ENCODE peak calls at places on chromosomes 11 and 22, in six cellular contexts. R is heart right ventricle, O is GM23338, G is fibroblast of lung, Q is IMR-90, D is neural progenitor cell. H is an unnamed sample. For H3K4me1, the result is how much of the 10 kb centered on the place peaks cover.

GRCh38 chr22:20794132-20794990 is 20.4 kb downstream of the SERPIND1 start:
- DNase-seq in R (no peak), O (peak), G (no peak), Q (no peak), D (no peak), H (no peak)

GRCh38 chr22:35021166-35021565 is 44.8 kb upstream of the ISX start:
- DNase-seq in R (no peak), O (no peak), G (no peak), Q (no peak), D (no peak), H (no peak)

GRCh38 chr11:17720796-17721171 is 1.4 kb downstream of the MYOD1 start:
- DNase-seq in R (no peak), O (peak), G (no peak), Q (no peak), D (peak), H (no peak)

GRCh38 chr11:80837051-80837450 is 1396.2 kb upstream of the TENM4 start:
- DNase-seq in R (no peak), O (no peak), G (no peak), Q (no peak), D (no peak), H (no peak)

GRCh38 chr11:19724765-19725164 is 12.1 kb downstream of the NAV2 start:
- DNase-seq in R (no peak), O (no peak), G (no peak), Q (no peak), D (no peak), H (no peak)

GRCh38 chr22:29344137-29344536 is 28.6 kb upstream of the RASL10A start:
- DNase-seq in R (peak), O (no peak), G (peak), Q (peak), D (no peak), H (no peak)

GRCh38 chr22:19634576-19634975 is 79.7 kb upstream of the SEPTIN5 start:
- DNase-seq in R (no peak), O (no peak), G (no peak), Q (no peak), D (no peak), H (no peak)

GRCh38 chr11:103624708-103625623 is 411.5 kb upstream of the DDI1 start:
- DNase-seq in R (no peak), O (peak), G (peak), Q (peak), D (no peak), H (no peak)

DNA sequence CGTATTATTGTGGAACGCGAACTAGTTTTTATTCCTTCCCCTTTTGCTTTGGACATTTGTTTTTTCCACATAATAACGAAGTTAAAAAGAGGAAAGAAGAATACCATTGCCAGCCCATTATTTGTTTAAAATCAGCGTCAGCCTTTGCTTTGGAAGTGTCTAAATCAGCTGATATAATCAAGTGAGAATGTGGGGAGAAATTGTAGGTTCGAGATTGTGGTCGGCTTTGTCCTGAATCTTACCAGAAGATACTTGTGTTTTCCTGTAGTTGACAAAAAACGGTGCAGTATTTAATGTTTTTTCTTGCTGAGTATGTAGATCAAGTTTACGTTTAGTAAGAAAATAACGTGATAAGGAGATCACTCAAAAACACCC is 935 bp downstream of the ZNF143 start:
- DNase-seq in R (no peak), O (no peak), G (peak), Q (peak), D (no peak), H (no peak)
- H3K4me3 ChIP-seq in R (peak), O (peak), G (peak), Q (peak), D (peak), H (peak)

DNA sequence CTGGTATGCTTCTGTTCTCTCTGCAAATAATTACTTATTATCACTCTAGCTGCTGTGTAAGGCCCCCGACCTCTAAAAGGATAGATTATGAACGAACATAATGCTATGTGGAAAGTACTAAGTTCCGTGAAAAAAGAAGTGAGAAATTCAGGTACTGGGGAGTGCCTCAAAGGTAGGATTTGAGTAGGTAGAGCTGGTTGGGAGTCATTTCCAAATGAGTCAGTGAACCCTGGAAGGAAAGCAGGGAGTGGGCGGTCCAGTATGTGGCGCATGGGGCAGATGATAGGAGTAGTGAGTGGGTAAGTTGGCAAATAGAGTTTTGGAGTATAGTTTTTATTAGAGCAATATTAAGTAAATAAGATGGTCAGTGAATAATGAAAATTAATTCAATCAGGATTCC is 2.4 kb downstream of the ZC3H12C start:
- DNase-seq in R (no peak), O (no peak), G (no peak), Q (no peak), D (no peak), H (no peak)
- H3K4me1 ChIP-seq in R (under half), O (under half), G (under half), Q (under half), D (under half), H (under half)

GRCh38 chr11:64880240-64881001 is 2.0 kb upstream of the EHD1 start:
- DNase-seq in R (no peak), O (no peak), G (no peak), Q (no peak), D (no peak), H (peak)
- H3K4me3 ChIP-seq in R (no peak), O (no peak), G (no peak), Q (no peak), D (no peak), H (no peak)

GRCh38 chr11:65111537-65112225 is at the start of gene TM7SF2:
- DNase-seq in R (peak), O (peak), G (peak), Q (peak), D (peak), H (peak)

GRCh38 chr11:65113361-65113756 is 1.7 kb downstream of the TM7SF2 start:
- DNase-seq in R (no peak), O (no peak), G (peak), Q (no peak), D (no peak), H (no peak)

GRCh38 chr11:65111159-65111536 is 524 bp upstream of the TM7SF2 start:
- DNase-seq in R (no peak), O (no peak), G (no peak), Q (no peak), D (no peak), H (no peak)

GRCh38 chr11:65112551-65113360 is 1.1 kb downstream of the TM7SF2 start:
- DNase-seq in R (peak), O (peak), G (peak), Q (peak), D (peak), H (no peak)

DNA sequence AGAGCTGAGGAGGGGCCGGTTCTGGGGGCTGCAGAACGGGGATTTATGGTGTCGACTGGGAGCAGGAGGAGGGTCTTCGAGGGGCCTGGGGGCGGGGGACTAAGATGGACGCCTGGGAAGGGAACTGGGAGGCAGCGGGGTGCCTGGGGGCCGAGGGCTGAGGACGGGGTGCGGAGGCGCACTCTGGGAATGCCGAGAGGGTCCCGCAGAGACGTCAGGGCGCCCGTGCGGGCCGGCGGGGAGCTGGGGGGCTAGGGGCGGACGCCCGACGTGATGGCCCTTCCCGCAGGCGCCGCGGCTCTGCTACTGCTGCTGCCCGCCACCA is 516 bp downstream of the TM7SF2 start:
- DNase-seq in R (no peak), O (peak), G (no peak), Q (no peak), D (peak), H (no peak)
- H3K4me1 ChIP-seq in R (half or more), O (under half), G (under half), Q (under half), D (under half), H (half or more)

DNA sequence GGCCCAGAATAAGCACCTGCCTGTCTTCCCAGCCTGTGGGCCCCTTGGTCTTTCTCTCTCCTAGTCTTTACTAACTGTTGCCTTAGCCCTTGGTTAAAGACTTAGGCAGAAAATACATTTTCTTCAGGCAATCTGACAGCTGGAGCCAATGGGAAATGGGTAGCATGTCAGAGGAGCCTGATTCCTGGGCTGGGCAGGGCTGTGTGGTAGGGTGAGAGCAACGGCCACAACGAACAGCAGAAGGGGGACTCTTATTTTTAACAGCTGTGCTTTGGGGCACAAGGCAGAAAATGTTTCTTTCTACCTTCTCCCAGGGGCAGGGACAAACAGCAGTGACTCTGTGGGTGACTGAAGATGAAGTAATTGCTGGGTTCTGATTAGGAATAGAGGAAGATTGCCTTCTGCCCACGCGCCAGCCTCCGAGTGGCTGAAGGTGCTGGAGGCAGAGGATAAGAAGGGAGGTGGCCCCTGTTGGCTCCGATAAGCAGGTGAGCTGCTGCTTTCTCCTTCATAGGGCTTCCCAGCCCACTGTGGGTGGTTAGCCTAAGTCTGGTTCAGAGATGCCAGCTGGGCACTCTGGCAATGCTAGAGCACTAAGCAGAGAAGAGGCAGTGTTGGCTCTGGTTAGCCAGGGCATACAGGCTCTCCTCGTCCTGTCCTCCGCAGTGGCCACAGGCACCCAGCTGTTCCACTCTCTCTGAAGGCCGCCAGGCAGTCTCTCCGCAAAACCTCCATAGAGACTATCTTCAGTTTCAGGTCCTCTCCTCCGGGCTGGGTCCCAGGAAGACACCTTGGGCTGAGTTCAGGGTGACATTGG is 1.5 kb downstream of the YPEL4 start:
- DNase-seq in R (no peak), O (peak), G (no peak), Q (no peak), D (no peak), H (no peak)
- H3K4me3 ChIP-seq in R (no peak), O (peak), G (no peak), Q (peak), D (peak), H (peak)

DNA sequence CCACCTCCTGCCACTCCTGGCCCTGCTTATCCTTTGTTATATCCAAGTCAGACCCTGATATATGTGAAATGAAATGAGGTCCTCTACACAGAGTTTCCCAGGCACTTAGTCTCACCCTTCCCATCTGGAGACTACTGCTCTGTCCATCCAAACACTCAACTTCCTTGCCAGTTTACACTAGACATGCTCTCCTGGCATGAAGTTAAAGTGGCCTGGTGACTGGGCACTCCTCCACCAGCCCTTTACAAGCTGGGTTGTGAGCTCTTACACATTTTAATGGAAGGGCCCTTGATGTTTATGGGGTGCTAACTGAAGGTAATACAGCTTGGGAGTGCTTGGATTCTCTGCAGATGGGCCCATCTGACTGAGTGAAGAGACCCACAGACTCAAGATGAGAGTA is 216.1 kb upstream of the NARS2 start:
- DNase-seq in R (no peak), O (no peak), G (no peak), Q (no peak), D (no peak), H (no peak)
- H3K4me1 ChIP-seq in R (under half), O (under half), G (under half), Q (under half), D (under half), H (under half)

DNA sequence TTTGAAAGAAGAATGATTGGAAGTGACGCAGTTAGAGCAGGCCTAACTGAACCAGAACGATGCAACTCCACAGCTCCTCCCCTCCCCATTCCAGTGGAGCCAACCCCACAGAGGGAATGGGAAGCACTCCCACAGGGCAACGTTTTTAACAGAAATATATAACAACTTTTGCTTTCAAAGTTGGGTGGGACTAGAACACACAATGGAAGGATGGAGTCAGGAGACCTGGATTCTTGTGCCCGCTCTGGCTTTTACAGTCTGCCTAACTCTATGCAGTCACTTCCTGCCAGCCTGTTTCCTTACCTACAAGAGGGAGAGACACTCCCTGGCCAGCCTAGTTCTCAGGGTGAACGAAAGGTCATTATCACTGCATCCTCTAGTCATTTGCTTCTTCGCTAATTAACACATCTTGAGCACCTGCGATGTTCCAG is 75.5 kb downstream of the PACSIN2 start:
- DNase-seq in R (no peak), O (peak), G (no peak), Q (no peak), D (no peak), H (no peak)
- H3K4me3 ChIP-seq in R (no peak), O (no peak), G (no peak), Q (no peak), D (no peak), H (no peak)

DNA sequence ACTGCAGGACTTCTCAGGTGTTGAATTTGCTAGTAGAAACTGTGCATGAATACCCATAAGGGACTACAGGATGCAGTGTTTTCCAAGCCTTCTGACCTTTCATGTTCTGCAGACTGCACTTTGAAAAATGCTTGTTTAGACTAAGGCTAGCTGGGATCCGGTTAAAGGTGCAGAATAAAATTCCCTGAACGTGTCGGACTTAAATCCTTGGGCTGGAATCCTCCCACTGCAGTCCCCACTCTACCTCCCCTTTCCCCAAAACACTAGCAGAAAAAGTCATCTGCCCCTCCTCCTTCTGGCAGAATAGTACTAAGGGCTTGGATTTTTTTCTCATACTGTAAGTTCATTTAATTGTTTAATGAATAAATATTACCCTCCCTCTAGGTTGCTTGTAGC is 560 bp upstream of the AMPD3 start:
- DNase-seq in R (no peak), O (no peak), G (peak), Q (no peak), D (no peak), H (no peak)
- H3K4me1 ChIP-seq in R (under half), O (under half), G (under half), Q (under half), D (under half), H (under half)

DNA sequence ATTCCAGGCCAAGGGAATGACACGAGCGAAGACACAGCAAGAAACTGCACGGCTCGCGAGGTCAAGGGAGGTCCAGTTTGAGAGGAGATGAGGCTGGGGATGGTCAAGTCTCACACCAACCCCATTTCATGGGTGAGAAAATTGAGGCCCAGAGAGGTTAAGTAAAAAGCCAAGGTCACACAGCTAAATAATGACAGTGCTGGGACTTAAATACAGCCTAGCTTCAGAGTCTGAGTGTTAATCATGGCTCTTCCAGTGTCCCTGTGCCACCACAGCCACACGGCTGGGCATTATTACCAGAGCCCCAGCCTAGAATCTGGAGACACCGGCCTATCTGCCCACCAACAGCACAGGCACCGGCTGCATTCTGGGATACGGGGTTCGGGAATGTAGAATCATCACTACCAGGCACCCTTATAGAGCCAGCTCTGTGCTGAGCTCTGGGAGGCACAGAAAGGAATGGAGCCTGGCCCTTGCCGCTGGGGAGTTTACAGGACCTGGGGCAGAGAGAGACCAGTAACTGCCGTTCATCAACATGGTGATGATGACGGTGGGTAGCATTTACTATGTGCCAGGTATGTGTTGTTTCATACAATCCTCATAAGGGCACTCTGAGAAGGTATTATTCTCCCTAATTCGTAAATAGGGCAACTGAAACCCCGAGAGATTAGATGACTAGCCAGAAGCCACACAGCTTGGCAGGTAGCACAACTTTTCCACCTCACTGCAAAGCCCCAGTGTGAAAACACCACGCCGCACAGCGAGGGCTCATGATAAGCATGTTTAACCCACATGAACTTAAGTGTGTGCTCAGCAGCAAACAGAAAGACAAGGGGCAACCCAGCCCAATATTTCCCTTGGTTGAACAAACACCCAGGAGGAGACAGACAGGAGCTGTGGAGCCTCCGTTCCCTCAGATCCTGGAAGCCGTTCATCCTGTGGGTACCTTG is 51.9 kb downstream of the CD6 start:
- DNase-seq in R (no peak), O (no peak), G (no peak), Q (no peak), D (no peak), H (no peak)
- H3K4me3 ChIP-seq in R (no peak), O (no peak), G (no peak), Q (no peak), D (no peak), H (no peak)

GRCh38 chr11:119776031-119776636 is 47.1 kb upstream of the NECTIN1 start:
- DNase-seq in R (no peak), O (no peak), G (no peak), Q (no peak), D (no peak), H (no peak)
- H3K4me1 ChIP-seq in R (under half), O (under half), G (under half), Q (under half), D (under half), H (under half)